ENCODE peak calls at places on chromosome 15, in eight cellular contexts. C is GM10248, Z is neural progenitor cell, F is stomach, I is A549, W is fibroblast of pulmonary artery, D is B cell, S is heart left ventricle. O is an unnamed sample.

GRCh38 chr15:52294881-52295420 is 653 bp downstream of the MYO5C start:
- DNase-seq in C (no peak), Z (peak; percentile 36), F (no peak), I (peak; percentile 21), W (no peak), D (peak; percentile 23), S (no peak), O (no peak)

GRCh38 chr15:72161351-72162132 is 36.0 kb downstream of the GRAMD2A start:
- DNase-seq in C (no peak), Z (peak; percentile 48), F (peak; percentile 11), I (no peak), W (no peak), D (no peak), S (no peak), O (no peak)

GRCh38 chr15:63990449-63990848 is 55.8 kb downstream of the DAPK2 start:
- DNase-seq in C (no peak), Z (no peak), F (no peak), I (no peak), W (no peak), D (peak; percentile 47), S (no peak), O (peak; percentile 51)

GRCh38 chr15:80457896-80458295 is 53.7 kb downstream of the ARNT2 start:
- DNase-seq in C (no peak), Z (no peak), F (no peak), I (no peak), W (no peak), D (no peak), S (no peak), O (no peak)

GRCh38 chr15:68774120-68774519 is 46.6 kb downstream of the ANP32A start:
- DNase-seq in C (no peak), Z (no peak), F (no peak), I (no peak), W (no peak), D (no peak), S (no peak), O (no peak)

GRCh38 chr15:29322407-29322806 is 52.8 kb upstream of the NSMCE3 start:
- DNase-seq in C (no peak), Z (peak; percentile 30), F (no peak), I (no peak), W (peak; percentile 59), D (no peak), S (no peak), O (no peak)

GRCh38 chr15:50493625-50494024 is 52.8 kb downstream of the USP50 start:
- DNase-seq in C (no peak), Z (no peak), F (no peak), I (no peak), W (no peak), D (no peak), S (no peak), O (no peak)

GRCh38 chr15:99306694-99307338 is 55.5 kb downstream of the LRRC28 start:
- DNase-seq in C (no peak), Z (peak; percentile 62), F (peak; percentile 29), I (no peak), W (no peak), D (no peak), S (peak; percentile 54), O (no peak)

GRCh38 chr15:80031841-80032240 is 27.6 kb upstream of the ZFAND6 start:
- DNase-seq in C (no peak), Z (no peak), F (no peak), I (no peak), W (no peak), D (peak; percentile 23), S (no peak), O (no peak)

GRCh38 chr15:32837935-32838334 is 120.1 kb downstream of the GREM1 start:
- DNase-seq in C (no peak), Z (no peak), F (no peak), I (no peak), W (no peak), D (no peak), S (no peak), O (no peak)

GRCh38 chr15:49438970-49439631 is 16.1 kb downstream of the FGF7 start:
- DNase-seq in C (no peak), Z (no peak), F (no peak), I (no peak), W (peak; percentile 47), D (peak; percentile 17), S (peak; percentile 60), O (peak; percentile 48)

GRCh38 chr15:89187301-89187700 is 34.1 kb downstream of the RLBP1 start:
- DNase-seq in C (no peak), Z (no peak), F (no peak), I (no peak), W (no peak), D (no peak), S (no peak), O (no peak)

GRCh38 chr15:89184886-89185526 is 36.4 kb downstream of the RLBP1 start:
- DNase-seq in C (no peak), Z (no peak), F (no peak), I (no peak), W (no peak), D (no peak), S (no peak), O (no peak)

GRCh38 chr15:89184367-89184766 is 37.0 kb downstream of the RLBP1 start:
- DNase-seq in C (no peak), Z (no peak), F (no peak), I (no peak), W (no peak), D (no peak), S (no peak), O (no peak)

GRCh38 chr15:89186798-89187197 is 34.6 kb downstream of the RLBP1 start:
- DNase-seq in C (no peak), Z (no peak), F (no peak), I (no peak), W (no peak), D (no peak), S (no peak), O (no peak)

DNA sequence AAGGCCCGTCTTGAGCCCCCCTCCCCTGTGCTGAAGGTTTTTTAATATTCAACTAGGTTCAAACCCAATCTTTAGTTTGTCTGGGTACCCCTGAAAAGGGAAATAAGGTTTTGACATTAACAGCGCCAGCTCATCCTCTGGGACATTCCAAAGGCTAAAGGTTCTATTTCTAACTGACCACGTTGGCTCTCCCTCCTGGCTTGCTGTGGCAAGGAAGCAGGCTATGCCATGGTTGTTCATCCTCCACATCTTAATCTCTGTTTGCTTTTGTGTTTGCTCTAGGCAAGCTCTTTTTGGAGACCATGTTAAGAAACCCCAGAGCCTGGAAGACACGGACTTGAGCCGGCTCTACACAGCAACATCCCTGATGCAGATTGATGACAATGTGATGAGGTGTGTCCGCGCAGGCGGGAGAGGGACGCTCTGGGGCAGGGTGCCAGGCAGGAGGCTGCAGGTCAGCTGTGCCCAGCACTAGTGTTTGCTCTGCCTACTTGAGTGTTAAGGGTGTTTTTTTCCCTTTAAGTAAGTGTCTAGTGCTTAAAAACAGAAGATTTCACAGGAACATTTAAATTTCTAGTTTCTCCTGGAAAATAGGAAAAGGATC is 33.4 kb downstream of the RLBP1 start:
- DNase-seq in C (no peak), Z (no peak), F (no peak), I (no peak), W (no peak), D (no peak), S (no peak), O (no peak)
- TF ChIP-seq CTCF in C (no peak), Z (no peak), F (no peak), I (no peak), W (no peak), D (no peak), S (no peak), O (no peak)

DNA sequence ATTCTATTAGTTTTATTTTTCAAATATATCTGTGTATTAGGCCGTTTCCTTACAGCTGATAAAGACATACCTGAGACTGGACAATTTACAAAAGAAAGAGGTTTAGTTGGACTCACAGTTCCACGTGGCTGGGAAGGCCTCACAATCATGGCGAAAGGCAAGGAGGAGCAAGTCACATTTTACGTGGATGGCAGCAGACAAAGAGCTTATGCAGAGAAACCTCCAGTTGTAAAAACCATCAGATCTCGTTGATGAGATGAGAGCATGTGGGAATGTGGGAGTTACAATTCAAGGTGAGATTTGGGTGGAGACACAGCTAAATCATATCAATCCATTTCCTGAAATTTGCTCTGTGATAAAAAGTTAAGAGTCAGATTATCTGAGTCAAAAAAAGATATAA is 2.3 kb upstream of the GOLGA8A start:
- DNase-seq in C (no peak), Z (no peak), F (no peak), I (no peak), W (no peak), D (no peak), S (no peak), O (no peak)
- TF ChIP-seq CTCF in C (no peak), Z (no peak), F (no peak), I (no peak), W (no peak), D (no peak), S (no peak), O (no peak)

GRCh38 chr15:57922780-57923179 is 142.7 kb downstream of the ALDH1A2 start:
- DNase-seq in C (no peak), Z (no peak), F (peak; percentile 90), I (no peak), W (peak; percentile 67), D (no peak), S (peak; percentile 87), O (no peak)
- TF ChIP-seq CTCF in C (no peak), Z (no peak), F (no peak), I (no peak), W (peak; percentile 23), D (no peak), S (no peak), O (no peak)

GRCh38 chr15:55827204-55827603 is 84.3 kb upstream of the PRTG start:
- DNase-seq in C (no peak), Z (no peak), F (no peak), I (no peak), W (no peak), D (no peak), S (no peak), O (no peak)
- TF ChIP-seq CTCF in C (no peak), Z (peak; percentile 17), F (no peak), I (no peak), W (no peak), D (no peak), S (no peak), O (no peak)